ENCODE peak calls at places on chromosomes 11 and 22, in eight cellular contexts. M, G, P, D, S, X, K and Y are unnamed samples.

GRCh38 chr22:23306438-23306921 is 126.2 kb downstream of the BCR start:
- DNase-seq in P (no peak), D (no peak), S (peak), M (no peak), X (no peak), K (no peak), G (no peak), Y (no peak)

GRCh38 chr11:86577663-86578636 is 94.5 kb downstream of the ME3 start:
- DNase-seq in K (no peak), S (peak), X (peak), M (no peak), D (peak), P (peak), G (peak), Y (peak)

GRCh38 chr11:26905368-26905767 is 88.5 kb upstream of the FIBIN start:
- DNase-seq in K (no peak), M (no peak), P (no peak), S (no peak), G (no peak), D (no peak), X (no peak), Y (no peak)

GRCh38 chr11:65279713-65280459 is 18.1 kb downstream of the POLA2 start:
- DNase-seq in M (no peak), D (no peak), P (peak), X (peak), S (peak), K (no peak), G (peak), Y (no peak)

GRCh38 chr11:48093795-48094642 is 113.7 kb downstream of the PTPRJ start:
- DNase-seq in S (no peak), M (no peak), P (no peak), X (no peak), K (no peak), G (no peak), D (no peak), Y (no peak)

GRCh38 chr11:2138075-2138435 is 1.1 kb downstream of the IGF2 start:
- DNase-seq in X (no peak), M (no peak), D (no peak), K (no peak), G (no peak), P (no peak), S (no peak), Y (no peak)

GRCh38 chr22:38872831-38873248 is 824 bp upstream of the CBX6 start:
- DNase-seq in P (no peak), D (peak), K (no peak), M (peak), X (peak), G (peak), S (peak), Y (peak)

GRCh38 chr11:61791737-61792309 is 576 bp downstream of the TMEM258 start:
- DNase-seq in X (peak), S (peak), M (peak), K (no peak), D (peak), P (peak), G (peak), Y (peak)

GRCh38 chr11:61718046-61718531 is 34.3 kb upstream of the MYRF start:
- DNase-seq in M (no peak), S (no peak), K (no peak), X (no peak), P (no peak), D (no peak), G (no peak), Y (peak)

GRCh38 chr11:7473702-7474101 is 11.6 kb upstream of the OLFML1 start:
- DNase-seq in M (no peak), X (no peak), D (no peak), G (no peak), K (no peak), P (no peak), S (no peak), Y (no peak)

GRCh38 chr11:2688381-2689231 is 11.2 kb downstream of the KCNQ1OT1 start:
- DNase-seq in G (peak), X (no peak), S (no peak), D (no peak), M (no peak), P (no peak), K (no peak), Y (no peak)

GRCh38 chr22:31284241-31284745 is 8.0 kb downstream of the PIK3IP1 start:
- DNase-seq in P (no peak), D (no peak), K (no peak), G (peak), X (no peak), M (no peak), S (no peak), Y (no peak)

GRCh38 chr22:32325416-32325801 is 32.3 kb upstream of the RFPL3 start:
- DNase-seq in G (no peak), X (no peak), K (no peak), S (no peak), M (no peak), D (no peak), P (no peak), Y (no peak)

GRCh38 chr11:74116719-74117118 is 54.1 kb downstream of the C2CD3 start:
- DNase-seq in G (no peak), D (no peak), S (no peak), M (no peak), K (no peak), P (no peak), X (no peak), Y (no peak)

GRCh38 chr11:65432133-65432650 is 9.6 kb downstream of the NEAT1 start:
- DNase-seq in P (no peak), G (no peak), S (peak), M (no peak), X (no peak), K (no peak), D (no peak), Y (no peak)

GRCh38 chr11:44793350-44794090 is 66.8 kb downstream of the TSPAN18 start:
- DNase-seq in M (peak), X (no peak), G (no peak), K (no peak), D (no peak), S (no peak), P (no peak), Y (no peak)

GRCh38 chr11:110455718-110456117 is 26.0 kb downstream of the FDX1 start:
- DNase-seq in X (no peak), P (no peak), K (no peak), D (no peak), S (no peak), M (no peak), G (no peak), Y (no peak)

GRCh38 chr11:95322546-95322945 is 91.5 kb upstream of the SESN3 start:
- DNase-seq in D (no peak), X (no peak), S (no peak), P (no peak), G (no peak), K (no peak), M (no peak), Y (no peak)

GRCh38 chr11:112355726-112356125 is 95.1 kb upstream of the PLET1 start:
- DNase-seq in D (no peak), K (peak), M (peak), S (no peak), P (peak), X (peak), G (no peak), Y (no peak)

GRCh38 chr11:7251836-7252682 is at the start of gene SYT9:
- DNase-seq in M (peak), D (peak), P (no peak), X (peak), G (peak), S (peak), K (peak), Y (peak)

GRCh38 chr11:33802414-33802950 is 28.2 kb upstream of the FBXO3 start:
- DNase-seq in X (peak), S (peak), M (no peak), K (no peak), P (peak), G (peak), D (peak), Y (peak)

GRCh38 chr11:70071996-70072395 is 6.1 kb upstream of the ANO1 start:
- DNase-seq in D (no peak), G (peak), M (no peak), K (no peak), X (no peak), P (no peak), S (no peak), Y (no peak)
- TF ChIP-seq POLR2AphosphoS5 in D (no peak), G (no peak), M (no peak), K (no peak), X (no peak), P (no peak), S (no peak), Y (no peak)

DNA sequence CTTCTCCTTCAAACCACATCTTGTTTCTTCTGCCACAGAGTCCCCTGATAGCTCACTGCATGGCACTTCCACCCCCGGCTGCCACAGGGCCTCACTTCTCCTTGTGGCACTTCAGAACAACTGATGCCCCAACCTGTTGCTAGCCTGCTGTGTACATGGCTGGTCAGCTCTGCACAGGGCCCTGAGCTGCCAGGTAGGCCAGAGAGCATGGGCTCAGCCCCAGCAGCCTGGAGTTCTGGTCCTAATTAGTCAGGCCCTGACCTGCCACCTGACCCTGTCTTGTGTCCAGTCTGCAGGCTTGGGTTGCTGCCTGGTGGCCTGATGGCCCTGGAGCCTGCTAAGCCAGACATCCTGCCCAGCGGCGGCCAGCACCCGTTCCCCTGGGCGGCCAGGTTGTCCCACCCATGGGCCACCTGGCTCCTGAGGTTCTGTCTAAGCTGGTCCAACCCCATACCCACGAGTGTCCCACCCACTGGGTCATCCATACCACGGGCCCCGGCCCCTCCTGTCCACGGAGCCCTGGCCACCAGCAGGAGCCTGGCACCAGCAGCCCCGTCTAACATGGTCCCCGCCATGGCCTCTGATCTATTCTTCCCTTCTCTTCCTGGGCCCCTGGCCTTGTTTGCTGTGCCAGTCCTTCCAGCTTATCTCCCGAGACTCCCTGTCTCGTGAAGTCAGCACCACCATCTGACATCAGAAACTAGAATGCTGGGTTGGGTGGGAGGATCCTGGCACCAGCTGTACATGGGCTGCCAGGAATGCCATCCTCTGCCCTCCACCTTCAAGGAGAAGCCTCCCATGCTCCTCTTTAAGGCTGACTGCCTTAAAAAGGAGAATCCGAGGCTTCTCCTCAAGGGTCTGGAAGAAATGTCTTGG is 3.1 kb upstream of the CERK start:
- DNase-seq in D (no peak), M (no peak), X (no peak), P (no peak), G (no peak), S (no peak), K (no peak), Y (no peak)
- TF ChIP-seq POLR2A in D (no peak), M (no peak), X (no peak), P (no peak), G (no peak), S (no peak), K (no peak), Y (no peak)

GRCh38 chr22:19122143-19122751 is at the start of gene DGCR2:
- DNase-seq in S (peak), G (peak), P (peak), D (peak), M (peak), K (peak), X (peak), Y (peak)
- TF ChIP-seq POLR2AphosphoS5 in S (peak), G (peak), P (peak), D (peak), M (peak), K (peak), X (peak), Y (peak)

GRCh38 chr11:93732237-93732892 is 8.9 kb downstream of the TAF1D start:
- DNase-seq in D (no peak), G (no peak), M (no peak), K (no peak), X (no peak), P (no peak), S (no peak), Y (no peak)
- TF ChIP-seq POLR2A in D (no peak), G (no peak), M (peak), K (peak), X (no peak), P (no peak), S (peak), Y (no peak)

DNA sequence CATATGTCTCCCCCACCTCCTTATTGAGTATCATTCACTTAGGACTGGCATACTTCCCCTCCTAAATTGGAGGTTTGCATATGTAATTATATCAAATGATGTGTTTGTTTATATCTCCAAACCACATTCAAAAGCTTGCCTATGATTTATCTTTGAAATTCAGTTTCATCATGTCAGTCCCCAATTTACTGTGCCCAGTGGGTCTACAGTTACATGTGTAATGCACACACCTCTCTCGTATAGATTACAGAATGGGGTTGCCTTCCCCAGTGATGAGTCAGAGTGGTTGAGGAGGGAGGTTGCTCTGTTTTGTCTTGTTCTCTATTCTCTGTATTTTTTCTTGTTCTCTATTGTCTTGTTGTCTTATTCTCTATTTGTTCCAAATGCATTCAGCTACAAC is 276.3 kb upstream of the MTNR1B start:
- DNase-seq in D (no peak), G (no peak), X (no peak), K (no peak), S (no peak), M (no peak), P (no peak), Y (no peak)
- TF ChIP-seq POLR2AphosphoS5 in D (no peak), G (no peak), X (no peak), K (no peak), S (no peak), M (no peak), P (no peak), Y (no peak)

GRCh38 chr11:118224512-118225180 is at the start of gene JAML:
- DNase-seq in D (no peak), K (no peak), P (no peak), M (no peak), S (no peak), G (no peak), X (no peak), Y (peak)
- TF ChIP-seq POLR2A in D (no peak), K (no peak), P (no peak), M (no peak), S (no peak), G (no peak), X (no peak), Y (peak)

DNA sequence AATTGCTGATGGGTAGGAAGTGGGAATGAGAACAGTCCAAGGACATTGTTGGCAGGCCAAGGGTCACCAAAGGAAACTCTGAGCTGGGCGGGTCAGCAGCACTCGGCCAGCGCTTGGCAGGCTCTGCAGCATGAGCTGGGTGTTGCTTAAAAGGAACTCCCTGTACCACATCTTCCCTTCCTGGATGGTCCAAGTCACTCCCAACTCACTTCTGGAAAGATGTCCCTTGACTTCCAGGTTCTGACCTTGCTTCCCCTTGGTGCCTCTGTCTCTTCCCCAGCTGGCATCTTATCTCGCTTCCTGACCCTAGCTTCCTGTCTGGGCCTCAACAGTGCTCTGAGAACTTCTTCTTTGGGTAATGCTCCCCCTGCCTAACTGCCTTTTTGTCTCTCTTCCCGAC is 24.8 kb upstream of the SWAP70 start:
- DNase-seq in M (no peak), G (no peak), D (no peak), P (no peak), K (no peak), S (peak), X (peak), Y (peak)
- TF ChIP-seq POLR2AphosphoS5 in M (no peak), G (peak), D (no peak), P (no peak), K (no peak), S (peak), X (peak), Y (peak)